ENCODE peak calls at places on chromosomes 6 and 20, in seven cellular contexts. One of them, this sample, is unnamed.
A peak's percentile ranks its signal among the peaks of the same experiment; 100 is the strongest.

GRCh38 chr6:16540804-16541752 is 220.2 kb downstream of the ATXN1 start:
- DNase-seq in H9: no peak
- DNase-seq in IMR-90: no peak
- DNase-seq in mesenchymal stem cell: no peak
- DNase-seq in H1: no peak
- DNase-seq in neuronal stem cell: no peak
- DNase-seq in trophoblast cell: no peak
- DNase-seq in this sample: peak; percentile 23

GRCh38 chr20:46401478-46401860 is 4.9 kb downstream of the ELMO2 start:
- DNase-seq in H9: no peak
- DNase-seq in IMR-90: no peak
- DNase-seq in mesenchymal stem cell: peak; percentile 57
- DNase-seq in H1: no peak
- DNase-seq in neuronal stem cell: no peak
- DNase-seq in trophoblast cell: no peak
- DNase-seq in this sample: no peak

GRCh38 chr6:150237626-150238025 is 94.8 kb downstream of the PPP1R14C start:
- DNase-seq in H9: no peak
- DNase-seq in IMR-90: no peak
- DNase-seq in mesenchymal stem cell: no peak
- DNase-seq in H1: no peak
- DNase-seq in neuronal stem cell: no peak
- DNase-seq in trophoblast cell: no peak
- DNase-seq in this sample: no peak

GRCh38 chr6:52734072-52734471 is 29.2 kb downstream of the GSTA2 start:
- DNase-seq in H9: no peak
- DNase-seq in IMR-90: no peak
- DNase-seq in mesenchymal stem cell: no peak
- DNase-seq in H1: no peak
- DNase-seq in neuronal stem cell: no peak
- DNase-seq in trophoblast cell: no peak
- DNase-seq in this sample: no peak

GRCh38 chr6:13001951-13002350 is 285.4 kb downstream of the PHACTR1 start:
- DNase-seq in H9: no peak
- DNase-seq in IMR-90: no peak
- DNase-seq in mesenchymal stem cell: no peak
- DNase-seq in H1: no peak
- DNase-seq in neuronal stem cell: no peak
- DNase-seq in trophoblast cell: peak; percentile 47
- DNase-seq in this sample: no peak

GRCh38 chr6:1390805-1391511 is 1.6 kb downstream of the FOXF2 start:
- DNase-seq in H9: peak; percentile 62
- DNase-seq in IMR-90: peak; percentile 63
- DNase-seq in mesenchymal stem cell: no peak
- DNase-seq in H1: no peak
- DNase-seq in neuronal stem cell: peak; percentile 27
- DNase-seq in trophoblast cell: peak; percentile 53
- DNase-seq in this sample: peak; percentile 76

GRCh38 chr6:155333414-155333813 is 19.1 kb upstream of the TFB1M start:
- DNase-seq in H9: no peak
- DNase-seq in IMR-90: no peak
- DNase-seq in mesenchymal stem cell: no peak
- DNase-seq in H1: no peak
- DNase-seq in neuronal stem cell: no peak
- DNase-seq in trophoblast cell: no peak
- DNase-seq in this sample: no peak

GRCh38 chr20:6142348-6142993 is 19.6 kb upstream of the FERMT1 start:
- DNase-seq in H9: no peak
- DNase-seq in IMR-90: peak; percentile 65
- DNase-seq in mesenchymal stem cell: peak; percentile 53
- DNase-seq in H1: no peak
- DNase-seq in neuronal stem cell: peak; percentile 64
- DNase-seq in trophoblast cell: peak; percentile 85
- DNase-seq in this sample: peak; percentile 55

GRCh38 chr6:14804444-14805210 is 441.2 kb upstream of the JARID2 start:
- DNase-seq in H9: no peak
- DNase-seq in IMR-90: peak; percentile 86
- DNase-seq in mesenchymal stem cell: peak; percentile 92
- DNase-seq in H1: no peak
- DNase-seq in neuronal stem cell: no peak
- DNase-seq in trophoblast cell: no peak
- DNase-seq in this sample: no peak

DNA sequence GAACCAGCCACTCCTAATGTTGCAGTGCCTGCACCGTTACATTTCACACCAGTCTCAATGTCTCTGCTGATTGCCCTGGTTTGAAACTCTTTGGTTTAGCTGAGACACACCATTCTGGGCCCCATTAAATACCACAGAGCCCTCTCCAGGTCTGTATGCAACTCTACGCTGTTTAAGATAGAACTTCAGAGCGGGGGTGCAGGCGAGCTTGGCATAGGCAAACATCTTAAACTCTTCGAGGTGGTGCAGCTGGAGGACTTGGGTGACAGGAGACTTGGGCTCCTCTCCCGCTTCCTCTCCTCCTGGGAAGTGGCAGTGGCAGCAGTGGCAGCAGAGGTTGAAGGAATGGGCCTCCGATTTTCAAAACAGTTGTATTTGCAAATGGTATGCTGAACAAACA is 18.5 kb upstream of the SSR1 start:
- DNase-seq in H9: no peak
- DNase-seq in IMR-90: no peak
- DNase-seq in mesenchymal stem cell: no peak
- DNase-seq in H1: no peak
- DNase-seq in neuronal stem cell: no peak
- DNase-seq in trophoblast cell: no peak
- DNase-seq in this sample: no peak
- H2BK5ac ChIP-seq in H9: no peak overlapping the region
- H2BK5ac ChIP-seq in IMR-90: no peak overlapping the region
- H2BK5ac ChIP-seq in mesenchymal stem cell: no peak overlapping the region
- H2BK5ac ChIP-seq in H1: no peak overlapping the region
- H2BK5ac ChIP-seq in neuronal stem cell: no peak overlapping the region
- H2BK5ac ChIP-seq in trophoblast cell: no peak overlapping the region
- H2BK5ac ChIP-seq in this sample: no peak overlapping the region

GRCh38 chr20:60485012-60485760 is 527.0 kb downstream of the CDH26 start:
- DNase-seq in H9: no peak
- DNase-seq in IMR-90: no peak
- DNase-seq in mesenchymal stem cell: no peak
- DNase-seq in H1: no peak
- DNase-seq in neuronal stem cell: no peak
- DNase-seq in trophoblast cell: no peak
- DNase-seq in this sample: peak; percentile 32

GRCh38 chr20:60482609-60483008 is 524.4 kb downstream of the CDH26 start:
- DNase-seq in H9: no peak
- DNase-seq in IMR-90: no peak
- DNase-seq in mesenchymal stem cell: no peak
- DNase-seq in H1: no peak
- DNase-seq in neuronal stem cell: no peak
- DNase-seq in trophoblast cell: no peak
- DNase-seq in this sample: no peak

GRCh38 chr20:60483371-60483770 is 525.1 kb downstream of the CDH26 start:
- DNase-seq in H9: no peak
- DNase-seq in IMR-90: no peak
- DNase-seq in mesenchymal stem cell: no peak
- DNase-seq in H1: no peak
- DNase-seq in neuronal stem cell: no peak
- DNase-seq in trophoblast cell: no peak
- DNase-seq in this sample: no peak

GRCh38 chr20:60486345-60486744 is 528.1 kb downstream of the CDH26 start:
- DNase-seq in H9: no peak
- DNase-seq in IMR-90: no peak
- DNase-seq in mesenchymal stem cell: no peak
- DNase-seq in H1: no peak
- DNase-seq in neuronal stem cell: no peak
- DNase-seq in trophoblast cell: no peak
- DNase-seq in this sample: peak; percentile 32

DNA sequence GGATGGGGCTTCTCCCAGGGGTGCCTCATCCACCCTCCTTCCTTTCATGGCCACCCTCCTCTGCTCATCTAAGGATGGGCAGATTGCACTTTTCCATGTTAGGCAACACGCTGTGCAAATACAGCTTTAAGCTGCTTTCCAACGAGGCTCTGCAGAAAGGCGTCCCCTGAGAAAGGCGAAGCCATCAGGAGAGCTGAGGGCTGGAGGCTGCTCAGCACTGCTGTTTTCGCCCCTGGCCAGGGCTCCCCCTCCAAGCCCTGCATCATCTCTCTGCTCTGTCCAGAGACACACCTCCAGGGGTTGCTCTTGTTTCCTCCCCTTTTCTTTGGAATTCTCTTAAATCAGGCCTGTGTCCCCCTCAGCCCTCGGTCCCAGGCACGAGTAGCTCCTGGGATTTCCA is 526.1 kb downstream of the CDH26 start:
- DNase-seq in H9: no peak
- DNase-seq in IMR-90: no peak
- DNase-seq in mesenchymal stem cell: no peak
- DNase-seq in H1: no peak
- DNase-seq in neuronal stem cell: no peak
- DNase-seq in trophoblast cell: no peak
- DNase-seq in this sample: no peak
- H3K18ac ChIP-seq in H9: no peak overlapping the region
- H3K18ac ChIP-seq in IMR-90: no peak overlapping the region
- H3K18ac ChIP-seq in mesenchymal stem cell: no peak overlapping the region
- H3K18ac ChIP-seq in H1: no peak overlapping the region
- H3K18ac ChIP-seq in neuronal stem cell: peak overlapping the region; percentile 78
- H3K18ac ChIP-seq in trophoblast cell: no peak overlapping the region
- H3K18ac ChIP-seq in this sample: no peak overlapping the region

GRCh38 chr6:56695702-56696101 is 53.0 kb upstream of the DST start:
- DNase-seq in H9: no peak
- DNase-seq in IMR-90: peak; percentile 57
- DNase-seq in mesenchymal stem cell: no peak
- DNase-seq in H1: no peak
- DNase-seq in neuronal stem cell: no peak
- DNase-seq in trophoblast cell: no peak
- DNase-seq in this sample: no peak
- H2BK5ac ChIP-seq in H9: no peak overlapping the region
- H2BK5ac ChIP-seq in IMR-90: peak overlapping the region; percentile 36
- H2BK5ac ChIP-seq in mesenchymal stem cell: no peak overlapping the region
- H2BK5ac ChIP-seq in H1: no peak overlapping the region
- H2BK5ac ChIP-seq in neuronal stem cell: no peak overlapping the region
- H2BK5ac ChIP-seq in trophoblast cell: no peak overlapping the region
- H2BK5ac ChIP-seq in this sample: no peak overlapping the region

GRCh38 chr6:47416396-47417345 is 60.9 kb upstream of the CD2AP start:
- DNase-seq in H9: no peak
- DNase-seq in IMR-90: no peak
- DNase-seq in mesenchymal stem cell: no peak
- DNase-seq in H1: no peak
- DNase-seq in neuronal stem cell: no peak
- DNase-seq in trophoblast cell: no peak
- DNase-seq in this sample: no peak
- H3K18ac ChIP-seq in H9: no peak overlapping the region
- H3K18ac ChIP-seq in IMR-90: no peak overlapping the region
- H3K18ac ChIP-seq in mesenchymal stem cell: no peak overlapping the region
- H3K18ac ChIP-seq in H1: no peak overlapping the region
- H3K18ac ChIP-seq in neuronal stem cell: no peak overlapping the region
- H3K18ac ChIP-seq in trophoblast cell: no peak overlapping the region
- H3K18ac ChIP-seq in this sample: no peak overlapping the region

GRCh38 chr6:116400376-116400775 is 29.6 kb downstream of the DSE start:
- DNase-seq in H9: no peak
- DNase-seq in IMR-90: no peak
- DNase-seq in mesenchymal stem cell: no peak
- DNase-seq in H1: no peak
- DNase-seq in neuronal stem cell: no peak
- DNase-seq in trophoblast cell: no peak
- DNase-seq in this sample: no peak

GRCh38 chr6:116399287-116399686 is 28.5 kb downstream of the DSE start:
- DNase-seq in H9: no peak
- DNase-seq in IMR-90: no peak
- DNase-seq in mesenchymal stem cell: no peak
- DNase-seq in H1: no peak
- DNase-seq in neuronal stem cell: no peak
- DNase-seq in trophoblast cell: no peak
- DNase-seq in this sample: no peak

GRCh38 chr6:116397960-116398359 is 27.2 kb downstream of the DSE start:
- DNase-seq in H9: no peak
- DNase-seq in IMR-90: peak; percentile 67
- DNase-seq in mesenchymal stem cell: peak; percentile 38
- DNase-seq in H1: no peak
- DNase-seq in neuronal stem cell: no peak
- DNase-seq in trophoblast cell: peak; percentile 36
- DNase-seq in this sample: no peak

GRCh38 chr6:116396451-116396850 is 25.7 kb downstream of the DSE start:
- DNase-seq in H9: no peak
- DNase-seq in IMR-90: no peak
- DNase-seq in mesenchymal stem cell: no peak
- DNase-seq in H1: no peak
- DNase-seq in neuronal stem cell: no peak
- DNase-seq in trophoblast cell: no peak
- DNase-seq in this sample: no peak

GRCh38 chr6:116398366-116399005 is 27.7 kb downstream of the DSE start:
- DNase-seq in H9: no peak
- DNase-seq in IMR-90: peak; percentile 72
- DNase-seq in mesenchymal stem cell: peak; percentile 48
- DNase-seq in H1: no peak
- DNase-seq in neuronal stem cell: no peak
- DNase-seq in trophoblast cell: peak; percentile 82
- DNase-seq in this sample: no peak
- H2BK5ac ChIP-seq in H9: no peak overlapping the region
- H2BK5ac ChIP-seq in IMR-90: peak overlapping the region; percentile 93
- H2BK5ac ChIP-seq in mesenchymal stem cell: peak overlapping the region; percentile 61
- H2BK5ac ChIP-seq in H1: no peak overlapping the region
- H2BK5ac ChIP-seq in neuronal stem cell: no peak overlapping the region
- H2BK5ac ChIP-seq in trophoblast cell: peak overlapping the region; percentile 57
- H2BK5ac ChIP-seq in this sample: no peak overlapping the region

DNA sequence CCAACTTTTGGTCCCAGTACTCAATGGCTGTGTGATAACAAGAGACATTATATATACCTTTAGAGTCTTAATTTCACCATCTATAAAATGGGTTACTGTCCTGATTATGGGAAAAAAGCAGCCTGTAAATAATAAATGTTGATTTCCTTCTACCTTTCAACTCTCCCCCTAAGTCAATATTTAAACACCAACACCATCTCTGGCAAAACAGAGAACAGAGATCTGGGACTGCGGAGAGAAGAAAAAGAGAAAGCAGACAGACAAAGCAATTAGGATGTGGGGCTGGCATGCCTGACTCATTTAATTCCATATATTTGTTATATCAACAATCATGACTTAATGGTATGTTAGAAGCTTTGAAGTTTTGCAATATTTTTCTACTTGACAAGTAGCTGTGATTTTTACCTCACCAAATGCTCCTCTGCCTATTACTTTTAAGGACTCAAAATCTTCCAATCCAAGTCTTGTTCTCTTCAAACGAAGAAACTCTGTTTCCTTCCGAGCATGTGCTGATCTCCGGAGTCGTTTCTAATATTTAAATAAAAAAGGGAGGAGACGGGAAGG is 23.3 kb downstream of the STK38 start:
- DNase-seq in H9: no peak
- DNase-seq in IMR-90: no peak
- DNase-seq in mesenchymal stem cell: no peak
- DNase-seq in H1: no peak
- DNase-seq in neuronal stem cell: no peak
- DNase-seq in trophoblast cell: no peak
- DNase-seq in this sample: no peak
- H3K18ac ChIP-seq in H9: no peak overlapping the region
- H3K18ac ChIP-seq in IMR-90: no peak overlapping the region
- H3K18ac ChIP-seq in mesenchymal stem cell: no peak overlapping the region
- H3K18ac ChIP-seq in H1: no peak overlapping the region
- H3K18ac ChIP-seq in neuronal stem cell: no peak overlapping the region
- H3K18ac ChIP-seq in trophoblast cell: no peak overlapping the region
- H3K18ac ChIP-seq in this sample: no peak overlapping the region

This sample was measured in mesendoderm.